ENCODE peak calls at places on chromosomes 12 and 14, in five cellular contexts. X is lower leg skin, O is uterus, T is mesothelial cell of epicardium, J is breast epithelium. Y is an unnamed sample.

GRCh38 chr14:31677630-31678029 is 116.4 kb downstream of the NUBPL start:
- DNase-seq in X (no peak), O (no peak), T (no peak), J (no peak), Y (no peak)

GRCh38 chr12:52366738-52367485 is at the start of gene KRT85:
- DNase-seq in X (no peak), O (no peak), T (no peak), J (no peak), Y (no peak)

GRCh38 chr14:103450423-103450822 is 65.2 kb downstream of the MARK3 start:
- DNase-seq in X (no peak), O (no peak), T (no peak), J (no peak), Y (no peak)

GRCh38 chr12:20523658-20524057 is 155.3 kb downstream of the PDE3A start:
- DNase-seq in X (no peak), O (no peak), T (no peak), J (no peak), Y (no peak)

GRCh38 chr12:24776856-24777255 is 172.0 kb downstream of the BCAT1 start:
- DNase-seq in X (no peak), O (no peak), T (no peak), J (no peak), Y (no peak)

GRCh38 chr12:101829639-101830390 is 944 bp downstream of the GNPTAB start:
- DNase-seq in X (no peak), O (no peak), T (no peak), J (no peak), Y (no peak)

GRCh38 chr14:72476657-72477499 is 417.0 kb downstream of the DPF3 start:
- DNase-seq in X (no peak), O (no peak), T (no peak), J (no peak), Y (no peak)

GRCh38 chr12:32809196-32809595 is 53.5 kb upstream of the YARS2 start:
- DNase-seq in X (no peak), O (no peak), T (no peak), J (no peak), Y (no peak)

GRCh38 chr14:96838449-96838848 is 41.3 kb downstream of the VRK1 start:
- DNase-seq in X (no peak), O (no peak), T (no peak), J (no peak), Y (no peak)

GRCh38 chr14:68779761-68780323 is 13.0 kb downstream of the ZFP36L1 start:
- DNase-seq in X (no peak), O (peak), T (peak), J (no peak), Y (no peak)

GRCh38 chr14:32900602-32901001 is 38.1 kb upstream of the NPAS3 start:
- DNase-seq in X (no peak), O (no peak), T (no peak), J (no peak), Y (no peak)

GRCh38 chr14:45249847-45250575 is 3.0 kb downstream of the MIS18BP1 start:
- DNase-seq in X (peak), O (peak), T (no peak), J (no peak), Y (no peak)

GRCh38 chr12:23893611-23894010 is 55.9 kb downstream of the SOX5 start:
- DNase-seq in X (no peak), O (no peak), T (no peak), J (no peak), Y (no peak)

GRCh38 chr14:38330262-38330661 is 74.4 kb upstream of the CLEC14A start:
- DNase-seq in X (no peak), O (no peak), T (no peak), J (no peak), Y (no peak)

GRCh38 chr14:64117671-64118402 is 176.3 kb downstream of the ESR2 start:
- DNase-seq in X (no peak), O (no peak), T (no peak), J (no peak), Y (no peak)

GRCh38 chr14:64303471-64303917 is 9.3 kb upstream of the ESR2 start:
- DNase-seq in X (no peak), O (no peak), T (no peak), J (no peak), Y (no peak)

GRCh38 chr12:93960521-93960920 is 187.9 kb upstream of the PLXNC1 start:
- DNase-seq in X (no peak), O (no peak), T (no peak), J (no peak), Y (no peak)

GRCh38 chr14:32397871-32398640 is 69.0 kb downstream of the AKAP6 start:
- DNase-seq in X (peak), O (peak), T (no peak), J (no peak), Y (no peak)

GRCh38 chr14:84375235-84375634 is 1154.7 kb upstream of the FLRT2 start:
- DNase-seq in X (no peak), O (no peak), T (no peak), J (no peak), Y (no peak)

GRCh38 chr12:107359382-107359781 is 266.0 kb upstream of the CRY1 start:
- DNase-seq in X (no peak), O (no peak), T (no peak), J (no peak), Y (no peak)

GRCh38 chr12:90909069-90909676 is 45.8 kb downstream of the CCER1 start:
- DNase-seq in X (no peak), O (no peak), T (peak), J (no peak), Y (peak)

GRCh38 chr14:99267871-99268775 is 3.9 kb downstream of the BCL11B start:
- DNase-seq in X (no peak), O (no peak), T (no peak), J (no peak), Y (no peak)

GRCh38 chr12:58576965-58577364 is 343.3 kb downstream of the LRIG3 start:
- DNase-seq in X (no peak), O (no peak), T (no peak), J (no peak), Y (no peak)

GRCh38 chr14:59283380-59283779 is 94.9 kb downstream of the DAAM1 start:
- DNase-seq in X (no peak), O (no peak), T (no peak), J (no peak), Y (no peak)

GRCh38 chr14:84343637-84344036 is 1186.3 kb upstream of the FLRT2 start:
- DNase-seq in X (no peak), O (no peak), T (no peak), J (no peak), Y (no peak)

GRCh38 chr12:49706351-49707126 is 666 bp downstream of the FMNL3 start:
- DNase-seq in X (peak), O (no peak), T (peak), J (no peak), Y (peak)

GRCh38 chr14:34930591-34931069 is 52.2 kb upstream of the SRP54 start:
- DNase-seq in X (no peak), O (no peak), T (no peak), J (no peak), Y (no peak)

GRCh38 chr14:102739190-102739469 is 38.1 kb upstream of the TRAF3 start:
- DNase-seq in X (no peak), O (no peak), T (no peak), J (no peak), Y (no peak)

GRCh38 chr12:1993341-1993740 is 10.9 kb downstream of the DCP1B start:
- DNase-seq in X (no peak), O (no peak), T (no peak), J (no peak), Y (no peak)

DNA sequence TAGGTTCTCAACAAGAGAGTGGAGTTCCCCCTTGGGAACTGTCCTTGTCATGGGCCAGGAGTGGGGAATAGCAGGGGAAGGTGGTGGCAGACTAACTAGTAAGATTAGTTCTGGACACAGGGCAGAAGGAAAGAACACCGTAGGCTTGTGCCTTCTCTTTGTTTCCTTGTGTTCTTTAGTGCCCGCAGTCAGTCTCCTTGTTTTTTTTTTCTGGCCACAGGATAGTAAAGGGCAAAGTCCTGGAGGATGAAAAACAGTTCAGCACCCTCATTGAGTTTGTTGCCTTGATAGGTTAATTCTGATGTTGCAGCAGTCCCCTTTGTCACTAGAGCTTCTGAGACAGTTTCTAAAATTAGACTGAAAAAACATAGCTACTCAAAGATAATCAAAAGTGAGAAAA is 8.4 kb downstream of the PEX5 start:
- DNase-seq in X (no peak), O (no peak), T (no peak), J (no peak), Y (no peak)
- TF ChIP-seq CTCF in X (no peak), O (no peak), T (no peak), J (no peak), Y (no peak)

GRCh38 chr14:100827140-100827517 is 1.2 kb downstream of the MEG3 start:
- DNase-seq in X (no peak), O (no peak), T (no peak), J (no peak), Y (no peak)

GRCh38 chr14:100826371-100827139 is 637 bp downstream of the MEG3 start:
- DNase-seq in X (no peak), O (no peak), T (no peak), J (no peak), Y (no peak)

GRCh38 chr14:100825691-100826331 is at the start of gene MEG3:
- DNase-seq in X (peak), O (peak), T (no peak), J (no peak), Y (no peak)

GRCh38 chr14:100828448-100828834 is 2.5 kb downstream of the MEG3 start:
- DNase-seq in X (no peak), O (no peak), T (no peak), J (no peak), Y (no peak)

GRCh38 chr14:100827751-100828447 is 2.0 kb downstream of the MEG3 start:
- DNase-seq in X (no peak), O (no peak), T (no peak), J (no peak), Y (no peak)
- TF ChIP-seq CTCF in X (no peak), O (no peak), T (no peak), J (no peak), Y (no peak)

DNA sequence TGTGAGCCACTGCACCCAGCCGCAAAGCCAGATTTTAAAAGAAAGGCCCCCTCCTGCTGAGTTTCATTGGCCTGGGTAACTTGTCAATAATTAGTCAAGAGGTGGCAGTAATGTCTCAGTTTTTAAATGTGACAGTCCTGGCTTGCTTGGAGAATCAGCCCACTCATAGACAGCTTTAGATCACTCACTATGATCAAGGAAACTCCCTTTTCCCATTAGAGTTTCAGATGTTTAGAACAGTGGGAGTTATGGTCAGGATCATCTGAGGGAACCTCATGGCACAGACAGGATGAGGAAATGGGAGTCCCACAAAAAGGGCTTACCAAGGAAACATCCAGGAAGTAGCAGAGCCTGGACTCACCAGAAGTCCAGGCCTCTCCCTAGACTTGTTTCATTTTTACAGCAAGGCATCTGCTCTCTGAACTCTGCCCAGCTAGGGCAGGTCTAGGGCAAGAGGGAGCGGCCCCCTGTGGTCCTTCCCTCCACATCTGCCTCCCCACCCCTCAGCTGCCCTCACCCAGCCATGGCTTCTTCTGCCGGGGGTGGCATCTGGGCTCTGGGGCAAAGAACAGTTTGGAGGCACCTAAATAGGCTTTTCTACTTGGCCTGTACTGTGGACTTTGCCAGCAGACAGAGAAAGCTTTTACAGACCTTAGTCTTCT is 11.2 kb downstream of the BCL2L14 start:
- DNase-seq in X (no peak), O (no peak), T (no peak), J (no peak), Y (no peak)
- TF ChIP-seq CTCF in X (no peak), O (peak), T (no peak), J (no peak), Y (peak)

GRCh38 chr12:10151621-10152020 is 20.3 kb downstream of the OLR1 start:
- DNase-seq in X (no peak), O (no peak), T (no peak), J (no peak), Y (no peak)

GRCh38 chr12:10159280-10159679 is 12.7 kb downstream of the OLR1 start:
- DNase-seq in X (no peak), O (no peak), T (no peak), J (no peak), Y (no peak)

GRCh38 chr12:10153271-10154144 is 18.4 kb downstream of the OLR1 start:
- DNase-seq in X (peak), O (peak), T (peak), J (peak), Y (peak)

DNA sequence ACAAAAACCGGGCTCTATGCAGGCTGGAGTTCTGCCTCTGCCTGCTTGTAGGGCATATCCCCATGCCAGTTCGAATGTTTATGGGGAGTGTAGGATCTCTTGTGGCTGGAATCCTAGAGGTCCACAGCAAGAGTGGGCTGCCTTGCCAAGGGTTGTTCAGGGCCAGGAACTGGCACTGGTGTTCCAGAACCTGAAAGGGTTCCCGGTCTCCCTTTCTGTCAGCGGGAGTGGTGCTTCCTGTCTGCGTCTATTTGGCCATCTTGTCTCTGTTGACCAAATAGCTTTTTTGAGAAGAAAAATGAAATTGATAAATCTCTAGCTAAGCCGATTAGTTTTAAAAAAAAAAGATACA is 17.8 kb downstream of the OLR1 start:
- DNase-seq in X (no peak), O (no peak), T (no peak), J (no peak), Y (no peak)
- TF ChIP-seq CTCF in X (no peak), O (no peak), T (no peak), J (no peak), Y (no peak)

GRCh38 chr14:89214221-89214965 is 202.6 kb downstream of the FOXN3 start:
- DNase-seq in X (peak), O (no peak), T (no peak), J (peak), Y (no peak)
- TF ChIP-seq CTCF in X (no peak), O (no peak), T (no peak), J (no peak), Y (no peak)

GRCh38 chr14:40494483-40494882 is 1062.2 kb upstream of the FBXO33 start:
- DNase-seq in X (no peak), O (no peak), T (no peak), J (no peak), Y (no peak)
- TF ChIP-seq CTCF in X (no peak), O (no peak), T (no peak), J (no peak), Y (no peak)

Y was measured in neural crest cell.